ENCODE peak calls at places on chromosomes 4 and X, in eight cellular contexts. One of them, this sample, is unnamed.

GRCh38 chr4:126568652-126569580 is 1063.8 kb upstream of the INTU start:
- DNase-seq in right lobe of liver: no peak
- DNase-seq in stromal cell of bone marrow: no peak
- DNase-seq in COR-L47: no peak
- DNase-seq in T-helper 9 cell: no peak
- DNase-seq in fibroblast of the conjunctiva: no peak
- DNase-seq in nephron progenitor cell: no peak
- DNase-seq in NCI-H2029: no peak
- DNase-seq in this sample: no peak

GRCh38 chr4:189660737-189661330 is 279.8 kb upstream of the FRG1 start:
- DNase-seq in T-helper 9 cell: no peak
- DNase-seq in NCI-H2029: no peak
- DNase-seq in stromal cell of bone marrow: no peak
- DNase-seq in nephron progenitor cell: no peak
- DNase-seq in right lobe of liver: no peak
- DNase-seq in fibroblast of the conjunctiva: no peak
- DNase-seq in COR-L47: no peak
- DNase-seq in this sample: no peak

GRCh38 chr4:85905761-85906160 is 430.8 kb downstream of the ARHGAP24 start:
- DNase-seq in T-helper 9 cell: no peak
- DNase-seq in NCI-H2029: peak
- DNase-seq in fibroblast of the conjunctiva: no peak
- DNase-seq in COR-L47: peak
- DNase-seq in stromal cell of bone marrow: no peak
- DNase-seq in right lobe of liver: no peak
- DNase-seq in nephron progenitor cell: no peak
- DNase-seq in this sample: no peak

GRCh38 chrX:17744896-17745523 is 7.7 kb downstream of the SCML1 start:
- DNase-seq in COR-L47: no peak
- DNase-seq in fibroblast of the conjunctiva: no peak
- DNase-seq in stromal cell of bone marrow: no peak
- DNase-seq in right lobe of liver: no peak
- DNase-seq in nephron progenitor cell: no peak
- DNase-seq in NCI-H2029: no peak
- DNase-seq in T-helper 9 cell: no peak
- DNase-seq in this sample: peak

GRCh38 chr4:1053080-1053661 is 41.7 kb downstream of the FGFRL1 start:
- DNase-seq in right lobe of liver: peak
- DNase-seq in COR-L47: no peak
- DNase-seq in T-helper 9 cell: no peak
- DNase-seq in stromal cell of bone marrow: peak
- DNase-seq in nephron progenitor cell: peak
- DNase-seq in fibroblast of the conjunctiva: peak
- DNase-seq in NCI-H2029: no peak
- DNase-seq in this sample: no peak

GRCh38 chrX:129957241-129958099 is 25.0 kb upstream of the BCORL1 start:
- DNase-seq in fibroblast of the conjunctiva: no peak
- DNase-seq in right lobe of liver: peak
- DNase-seq in T-helper 9 cell: peak
- DNase-seq in stromal cell of bone marrow: no peak
- DNase-seq in COR-L47: peak
- DNase-seq in NCI-H2029: peak
- DNase-seq in nephron progenitor cell: peak
- DNase-seq in this sample: peak

GRCh38 chrX:19986531-19986930 is 4.3 kb downstream of the BCLAF3 start:
- DNase-seq in T-helper 9 cell: no peak
- DNase-seq in fibroblast of the conjunctiva: no peak
- DNase-seq in stromal cell of bone marrow: no peak
- DNase-seq in NCI-H2029: no peak
- DNase-seq in right lobe of liver: no peak
- DNase-seq in COR-L47: no peak
- DNase-seq in nephron progenitor cell: no peak
- DNase-seq in this sample: no peak

GRCh38 chr4:73430188-73430587 is 5.8 kb upstream of the AFP start:
- DNase-seq in right lobe of liver: no peak
- DNase-seq in stromal cell of bone marrow: no peak
- DNase-seq in NCI-H2029: no peak
- DNase-seq in fibroblast of the conjunctiva: no peak
- DNase-seq in T-helper 9 cell: no peak
- DNase-seq in nephron progenitor cell: no peak
- DNase-seq in COR-L47: no peak
- DNase-seq in this sample: no peak

GRCh38 chrX:3651272-3651671 is 62.2 kb downstream of the PRKX start:
- DNase-seq in NCI-H2029: no peak
- DNase-seq in right lobe of liver: no peak
- DNase-seq in COR-L47: no peak
- DNase-seq in fibroblast of the conjunctiva: peak
- DNase-seq in stromal cell of bone marrow: peak
- DNase-seq in T-helper 9 cell: no peak
- DNase-seq in nephron progenitor cell: no peak
- DNase-seq in this sample: no peak

GRCh38 chr4:121139533-121140222 is 24.4 kb downstream of the TNIP3 start:
- DNase-seq in COR-L47: no peak
- DNase-seq in right lobe of liver: no peak
- DNase-seq in fibroblast of the conjunctiva: no peak
- DNase-seq in T-helper 9 cell: no peak
- DNase-seq in stromal cell of bone marrow: no peak
- DNase-seq in NCI-H2029: peak
- DNase-seq in nephron progenitor cell: no peak
- DNase-seq in this sample: no peak

GRCh38 chr4:125316391-125316780 is 1.6 kb downstream of the FAT4 start:
- DNase-seq in right lobe of liver: peak
- DNase-seq in COR-L47: peak
- DNase-seq in nephron progenitor cell: peak
- DNase-seq in stromal cell of bone marrow: no peak
- DNase-seq in NCI-H2029: peak
- DNase-seq in T-helper 9 cell: no peak
- DNase-seq in fibroblast of the conjunctiva: no peak
- DNase-seq in this sample: no peak

GRCh38 chr4:144499777-144500176 is 146.2 kb upstream of the HHIP start:
- DNase-seq in NCI-H2029: no peak
- DNase-seq in right lobe of liver: no peak
- DNase-seq in COR-L47: no peak
- DNase-seq in stromal cell of bone marrow: no peak
- DNase-seq in T-helper 9 cell: no peak
- DNase-seq in fibroblast of the conjunctiva: no peak
- DNase-seq in nephron progenitor cell: no peak
- DNase-seq in this sample: no peak

GRCh38 chrX:41085883-41086626 is 810 bp downstream of the USP9X start:
- DNase-seq in COR-L47: peak
- DNase-seq in T-helper 9 cell: peak
- DNase-seq in fibroblast of the conjunctiva: no peak
- DNase-seq in NCI-H2029: peak
- DNase-seq in right lobe of liver: peak
- DNase-seq in stromal cell of bone marrow: no peak
- DNase-seq in nephron progenitor cell: peak
- DNase-seq in this sample: no peak

GRCh38 chrX:42946544-42947223 is 168.7 kb upstream of the PPP1R2C start:
- DNase-seq in fibroblast of the conjunctiva: no peak
- DNase-seq in NCI-H2029: no peak
- DNase-seq in COR-L47: no peak
- DNase-seq in right lobe of liver: no peak
- DNase-seq in nephron progenitor cell: no peak
- DNase-seq in stromal cell of bone marrow: no peak
- DNase-seq in T-helper 9 cell: no peak
- DNase-seq in this sample: no peak

GRCh38 chrX:130626521-130626920 is 224.7 kb downstream of the RBMX2 start:
- DNase-seq in T-helper 9 cell: no peak
- DNase-seq in COR-L47: no peak
- DNase-seq in right lobe of liver: no peak
- DNase-seq in fibroblast of the conjunctiva: no peak
- DNase-seq in stromal cell of bone marrow: peak
- DNase-seq in NCI-H2029: no peak
- DNase-seq in nephron progenitor cell: no peak
- DNase-seq in this sample: no peak

GRCh38 chr4:37138019-37138653 is 106.4 kb upstream of the NWD2 start:
- DNase-seq in COR-L47: no peak
- DNase-seq in right lobe of liver: no peak
- DNase-seq in stromal cell of bone marrow: no peak
- DNase-seq in T-helper 9 cell: no peak
- DNase-seq in nephron progenitor cell: no peak
- DNase-seq in fibroblast of the conjunctiva: no peak
- DNase-seq in NCI-H2029: no peak
- DNase-seq in this sample: no peak

GRCh38 chr4:3261411-3262207 is 12.7 kb downstream of the MSANTD1 start:
- DNase-seq in NCI-H2029: no peak
- DNase-seq in nephron progenitor cell: no peak
- DNase-seq in COR-L47: no peak
- DNase-seq in right lobe of liver: no peak
- DNase-seq in T-helper 9 cell: no peak
- DNase-seq in fibroblast of the conjunctiva: no peak
- DNase-seq in stromal cell of bone marrow: no peak
- DNase-seq in this sample: no peak

GRCh38 chr4:91812319-91812718 is 491.4 kb upstream of the GRID2 start:
- DNase-seq in fibroblast of the conjunctiva: no peak
- DNase-seq in nephron progenitor cell: no peak
- DNase-seq in right lobe of liver: no peak
- DNase-seq in COR-L47: no peak
- DNase-seq in T-helper 9 cell: no peak
- DNase-seq in stromal cell of bone marrow: no peak
- DNase-seq in NCI-H2029: no peak
- DNase-seq in this sample: no peak

GRCh38 chr4:98627883-98628282 is 30.5 kb downstream of the TSPAN5 start:
- DNase-seq in T-helper 9 cell: no peak
- DNase-seq in right lobe of liver: no peak
- DNase-seq in COR-L47: no peak
- DNase-seq in nephron progenitor cell: no peak
- DNase-seq in NCI-H2029: no peak
- DNase-seq in fibroblast of the conjunctiva: peak
- DNase-seq in stromal cell of bone marrow: no peak
- DNase-seq in this sample: no peak

GRCh38 chr4:128483041-128483440 is 195.4 kb upstream of the PGRMC2 start:
- DNase-seq in right lobe of liver: no peak
- DNase-seq in NCI-H2029: no peak
- DNase-seq in stromal cell of bone marrow: no peak
- DNase-seq in nephron progenitor cell: no peak
- DNase-seq in COR-L47: no peak
- DNase-seq in T-helper 9 cell: no peak
- DNase-seq in fibroblast of the conjunctiva: no peak
- DNase-seq in this sample: no peak

GRCh38 chr4:168868044-168868855 is 141.8 kb downstream of the CBR4 start:
- DNase-seq in fibroblast of the conjunctiva: peak
- DNase-seq in nephron progenitor cell: no peak
- DNase-seq in stromal cell of bone marrow: peak
- DNase-seq in right lobe of liver: no peak
- DNase-seq in T-helper 9 cell: no peak
- DNase-seq in COR-L47: no peak
- DNase-seq in NCI-H2029: no peak
- DNase-seq in this sample: no peak

GRCh38 chrX:38055170-38055847 is 49.0 kb downstream of the SYTL5 start:
- DNase-seq in right lobe of liver: no peak
- DNase-seq in nephron progenitor cell: no peak
- DNase-seq in NCI-H2029: no peak
- DNase-seq in stromal cell of bone marrow: peak
- DNase-seq in T-helper 9 cell: no peak
- DNase-seq in COR-L47: no peak
- DNase-seq in fibroblast of the conjunctiva: peak
- DNase-seq in this sample: no peak

GRCh38 chr4:184666670-184667069 is 17.1 kb downstream of the PRIMPOL start:
- DNase-seq in nephron progenitor cell: no peak
- DNase-seq in stromal cell of bone marrow: no peak
- DNase-seq in T-helper 9 cell: no peak
- DNase-seq in fibroblast of the conjunctiva: no peak
- DNase-seq in COR-L47: no peak
- DNase-seq in right lobe of liver: peak
- DNase-seq in NCI-H2029: no peak
- DNase-seq in this sample: no peak

GRCh38 chr4:65698631-65699030 is 28.3 kb upstream of the EPHA5 start:
- DNase-seq in fibroblast of the conjunctiva: no peak
- DNase-seq in NCI-H2029: no peak
- DNase-seq in T-helper 9 cell: no peak
- DNase-seq in nephron progenitor cell: no peak
- DNase-seq in COR-L47: no peak
- DNase-seq in stromal cell of bone marrow: no peak
- DNase-seq in right lobe of liver: no peak
- DNase-seq in this sample: no peak

GRCh38 chrX:120568609-120569008 is 7.8 kb upstream of the CUL4B start:
- DNase-seq in NCI-H2029: no peak
- DNase-seq in T-helper 9 cell: no peak
- DNase-seq in COR-L47: no peak
- DNase-seq in fibroblast of the conjunctiva: no peak
- DNase-seq in nephron progenitor cell: no peak
- DNase-seq in stromal cell of bone marrow: no peak
- DNase-seq in right lobe of liver: no peak
- DNase-seq in this sample: no peak

GRCh38 chrX:2710041-2710471 is 19.0 kb downstream of the CD99 start:
- DNase-seq in COR-L47: no peak
- DNase-seq in nephron progenitor cell: no peak
- DNase-seq in right lobe of liver: no peak
- DNase-seq in fibroblast of the conjunctiva: peak
- DNase-seq in T-helper 9 cell: no peak
- DNase-seq in stromal cell of bone marrow: peak
- DNase-seq in NCI-H2029: no peak
- DNase-seq in this sample: no peak

GRCh38 chr4:707929-708630 is 2.4 kb downstream of the PCGF3 start:
- DNase-seq in nephron progenitor cell: no peak
- DNase-seq in right lobe of liver: no peak
- DNase-seq in fibroblast of the conjunctiva: no peak
- DNase-seq in T-helper 9 cell: no peak
- DNase-seq in COR-L47: no peak
- DNase-seq in NCI-H2029: no peak
- DNase-seq in stromal cell of bone marrow: no peak
- DNase-seq in this sample: no peak

GRCh38 chr4:62644372-62644771 is 1444.2 kb downstream of the ADGRL3 start:
- DNase-seq in NCI-H2029: no peak
- DNase-seq in nephron progenitor cell: peak
- DNase-seq in right lobe of liver: no peak
- DNase-seq in fibroblast of the conjunctiva: peak
- DNase-seq in stromal cell of bone marrow: no peak
- DNase-seq in COR-L47: peak
- DNase-seq in T-helper 9 cell: no peak
- DNase-seq in this sample: peak

GRCh38 chr4:123381996-123382395 is 14.6 kb upstream of the SPRY1 start:
- DNase-seq in T-helper 9 cell: no peak
- DNase-seq in fibroblast of the conjunctiva: no peak
- DNase-seq in right lobe of liver: no peak
- DNase-seq in nephron progenitor cell: no peak
- DNase-seq in stromal cell of bone marrow: no peak
- DNase-seq in COR-L47: no peak
- DNase-seq in NCI-H2029: no peak
- DNase-seq in this sample: no peak

GRCh38 chr4:167028976-167029375 is 205.3 kb downstream of the SPOCK3 start:
- DNase-seq in COR-L47: peak
- DNase-seq in fibroblast of the conjunctiva: no peak
- DNase-seq in T-helper 9 cell: no peak
- DNase-seq in nephron progenitor cell: no peak
- DNase-seq in right lobe of liver: no peak
- DNase-seq in stromal cell of bone marrow: no peak
- DNase-seq in NCI-H2029: no peak
- DNase-seq in this sample: no peak

GRCh38 chr4:145076473-145076855 is 21.5 kb downstream of the ANAPC10 start:
- DNase-seq in right lobe of liver: no peak
- DNase-seq in stromal cell of bone marrow: no peak
- DNase-seq in nephron progenitor cell: no peak
- DNase-seq in NCI-H2029: no peak
- DNase-seq in COR-L47: no peak
- DNase-seq in T-helper 9 cell: no peak
- DNase-seq in fibroblast of the conjunctiva: no peak
- DNase-seq in this sample: no peak

GRCh38 chr4:6907658-6908191 is 1.9 kb upstream of the TBC1D14 start:
- DNase-seq in COR-L47: peak
- DNase-seq in fibroblast of the conjunctiva: no peak
- DNase-seq in right lobe of liver: no peak
- DNase-seq in nephron progenitor cell: peak
- DNase-seq in NCI-H2029: no peak
- DNase-seq in T-helper 9 cell: no peak
- DNase-seq in stromal cell of bone marrow: no peak
- DNase-seq in this sample: peak

GRCh38 chr4:80540785-80541469 is 205.4 kb downstream of the CFAP299 start:
- DNase-seq in fibroblast of the conjunctiva: no peak
- DNase-seq in right lobe of liver: no peak
- DNase-seq in COR-L47: no peak
- DNase-seq in stromal cell of bone marrow: no peak
- DNase-seq in NCI-H2029: no peak
- DNase-seq in nephron progenitor cell: no peak
- DNase-seq in T-helper 9 cell: no peak
- DNase-seq in this sample: no peak

GRCh38 chr4:71229477-71230257 is 109.2 kb upstream of the SLC4A4 start:
- DNase-seq in nephron progenitor cell: peak
- DNase-seq in stromal cell of bone marrow: peak
- DNase-seq in COR-L47: peak
- DNase-seq in T-helper 9 cell: no peak
- DNase-seq in fibroblast of the conjunctiva: peak
- DNase-seq in NCI-H2029: no peak
- DNase-seq in right lobe of liver: peak
- DNase-seq in this sample: peak